ENCODE peak calls at places on chromosomes 2 and 18, in seven cellular contexts. One of them, this sample, is unnamed.

GRCh38 chr18:74040459-74041332 is 106.9 kb downstream of the FBXO15 start:
- DNase-seq in GM12892: peak
- DNase-seq in H1: no peak
- DNase-seq in SK-N-SH: peak
- DNase-seq in GM12878: no peak
- DNase-seq in K562: peak
- DNase-seq in HepG2: peak
- DNase-seq in this sample: peak

GRCh38 chr2:105746177-105747080 is 1.7 kb downstream of the NCK2 start:
- DNase-seq in HepG2: peak
- DNase-seq in H1: no peak
- DNase-seq in GM12892: peak
- DNase-seq in GM12878: peak
- DNase-seq in SK-N-SH: peak
- DNase-seq in K562: peak
- DNase-seq in this sample: peak

GRCh38 chr2:45909677-45910191 is 258.3 kb downstream of the PRKCE start:
- DNase-seq in GM12892: peak
- DNase-seq in HepG2: no peak
- DNase-seq in K562: no peak
- DNase-seq in SK-N-SH: no peak
- DNase-seq in GM12878: no peak
- DNase-seq in H1: no peak
- DNase-seq in this sample: peak

GRCh38 chr2:9707008-9707407 is 76.2 kb upstream of the YWHAQ start:
- DNase-seq in GM12892: no peak
- DNase-seq in H1: no peak
- DNase-seq in K562: no peak
- DNase-seq in SK-N-SH: no peak
- DNase-seq in GM12878: no peak
- DNase-seq in HepG2: peak
- DNase-seq in this sample: no peak

GRCh38 chr2:227942021-227942420 is 70.6 kb downstream of the DAW1 start:
- DNase-seq in GM12892: no peak
- DNase-seq in GM12878: no peak
- DNase-seq in H1: no peak
- DNase-seq in HepG2: no peak
- DNase-seq in SK-N-SH: no peak
- DNase-seq in K562: no peak
- DNase-seq in this sample: no peak

GRCh38 chr18:21191596-21192307 is 50.3 kb upstream of the GREB1L start:
- DNase-seq in K562: peak
- DNase-seq in HepG2: peak
- DNase-seq in GM12892: no peak
- DNase-seq in H1: peak
- DNase-seq in SK-N-SH: peak
- DNase-seq in GM12878: no peak
- DNase-seq in this sample: no peak

GRCh38 chr2:218875692-218876246 is 4.9 kb upstream of the WNT10A start:
- DNase-seq in SK-N-SH: no peak
- DNase-seq in GM12892: no peak
- DNase-seq in HepG2: no peak
- DNase-seq in GM12878: no peak
- DNase-seq in H1: no peak
- DNase-seq in K562: peak
- DNase-seq in this sample: no peak

GRCh38 chr2:131027566-131028528 is 65.4 kb downstream of the FAM168B start:
- DNase-seq in H1: no peak
- DNase-seq in GM12878: no peak
- DNase-seq in SK-N-SH: no peak
- DNase-seq in K562: no peak
- DNase-seq in GM12892: no peak
- DNase-seq in HepG2: no peak
- DNase-seq in this sample: no peak

GRCh38 chr2:48605482-48606175 is 12.0 kb upstream of the GTF2A1L start:
- DNase-seq in HepG2: no peak
- DNase-seq in H1: no peak
- DNase-seq in GM12892: no peak
- DNase-seq in K562: peak
- DNase-seq in SK-N-SH: no peak
- DNase-seq in GM12878: no peak
- DNase-seq in this sample: no peak

GRCh38 chr2:12536926-12537325 is 179.8 kb upstream of the TRIB2 start:
- DNase-seq in SK-N-SH: no peak
- DNase-seq in GM12878: no peak
- DNase-seq in H1: no peak
- DNase-seq in K562: no peak
- DNase-seq in GM12892: no peak
- DNase-seq in HepG2: no peak
- DNase-seq in this sample: no peak

GRCh38 chr2:28753043-28753683 is 1.5 kb downstream of the PPP1CB start:
- DNase-seq in GM12892: no peak
- DNase-seq in K562: peak
- DNase-seq in SK-N-SH: peak
- DNase-seq in H1: no peak
- DNase-seq in HepG2: peak
- DNase-seq in GM12878: no peak
- DNase-seq in this sample: no peak

GRCh38 chr2:32910883-32911598 is 35.7 kb upstream of the LTBP1 start:
- DNase-seq in HepG2: no peak
- DNase-seq in H1: no peak
- DNase-seq in SK-N-SH: no peak
- DNase-seq in K562: no peak
- DNase-seq in GM12892: no peak
- DNase-seq in GM12878: peak
- DNase-seq in this sample: no peak

GRCh38 chr2:239991689-239992314 is 33.3 kb downstream of the NDUFA10 start:
- DNase-seq in HepG2: peak
- DNase-seq in GM12878: no peak
- DNase-seq in SK-N-SH: peak
- DNase-seq in K562: peak
- DNase-seq in GM12892: no peak
- DNase-seq in H1: no peak
- DNase-seq in this sample: no peak

GRCh38 chr18:44911773-44912172 is 231.1 kb downstream of the SETBP1 start:
- DNase-seq in GM12878: no peak
- DNase-seq in H1: no peak
- DNase-seq in GM12892: no peak
- DNase-seq in SK-N-SH: no peak
- DNase-seq in HepG2: no peak
- DNase-seq in K562: no peak
- DNase-seq in this sample: no peak

GRCh38 chr2:201235865-201236811 is 24.2 kb upstream of the CASP8 start:
- DNase-seq in SK-N-SH: peak
- DNase-seq in GM12878: no peak
- DNase-seq in H1: no peak
- DNase-seq in HepG2: peak
- DNase-seq in K562: peak
- DNase-seq in GM12892: no peak
- DNase-seq in this sample: no peak

GRCh38 chr18:505483-506122 is 5.1 kb upstream of the COLEC12 start:
- DNase-seq in GM12878: peak
- DNase-seq in K562: no peak
- DNase-seq in H1: no peak
- DNase-seq in HepG2: no peak
- DNase-seq in SK-N-SH: no peak
- DNase-seq in GM12892: no peak
- DNase-seq in this sample: no peak

GRCh38 chr2:107303964-107304363 is 418.0 kb upstream of the ST6GAL2 start:
- DNase-seq in SK-N-SH: no peak
- DNase-seq in H1: no peak
- DNase-seq in K562: peak
- DNase-seq in GM12878: no peak
- DNase-seq in GM12892: no peak
- DNase-seq in HepG2: no peak
- DNase-seq in this sample: no peak

GRCh38 chr2:80370375-80371009 is 65.9 kb upstream of the LRRTM1 start:
- DNase-seq in SK-N-SH: no peak
- DNase-seq in H1: no peak
- DNase-seq in GM12878: no peak
- DNase-seq in GM12892: no peak
- DNase-seq in K562: peak
- DNase-seq in HepG2: no peak
- DNase-seq in this sample: no peak

GRCh38 chr2:160052524-160052923 is 9.9 kb downstream of the PLA2R1 start:
- DNase-seq in HepG2: no peak
- DNase-seq in H1: no peak
- DNase-seq in K562: no peak
- DNase-seq in GM12892: no peak
- DNase-seq in GM12878: no peak
- DNase-seq in SK-N-SH: no peak
- DNase-seq in this sample: no peak

GRCh38 chr2:3128786-3129185 is 248.8 kb downstream of the EIPR1 start:
- DNase-seq in K562: no peak
- DNase-seq in GM12892: no peak
- DNase-seq in H1: no peak
- DNase-seq in HepG2: no peak
- DNase-seq in GM12878: no peak
- DNase-seq in SK-N-SH: no peak
- DNase-seq in this sample: no peak

GRCh38 chr2:191328150-191328809 is 83.1 kb downstream of the MYO1B start:
- DNase-seq in H1: no peak
- DNase-seq in GM12892: no peak
- DNase-seq in GM12878: no peak
- DNase-seq in K562: no peak
- DNase-seq in SK-N-SH: peak
- DNase-seq in HepG2: peak
- DNase-seq in this sample: no peak

GRCh38 chr18:9950289-9951016 is 36.6 kb downstream of the VAPA start:
- DNase-seq in HepG2: no peak
- DNase-seq in H1: no peak
- DNase-seq in GM12878: no peak
- DNase-seq in SK-N-SH: no peak
- DNase-seq in GM12892: no peak
- DNase-seq in K562: peak
- DNase-seq in this sample: no peak

GRCh38 chr18:9949315-9949714 is 35.5 kb downstream of the VAPA start:
- DNase-seq in GM12878: no peak
- DNase-seq in HepG2: no peak
- DNase-seq in K562: no peak
- DNase-seq in H1: no peak
- DNase-seq in SK-N-SH: no peak
- DNase-seq in GM12892: no peak
- DNase-seq in this sample: no peak

GRCh38 chr18:9952633-9953416 is 39.0 kb downstream of the VAPA start:
- DNase-seq in GM12878: no peak
- DNase-seq in H1: no peak
- DNase-seq in GM12892: no peak
- DNase-seq in SK-N-SH: no peak
- DNase-seq in HepG2: no peak
- DNase-seq in K562: peak
- DNase-seq in this sample: no peak

GRCh38 chr18:9949861-9950260 is 36.0 kb downstream of the VAPA start:
- DNase-seq in GM12878: no peak
- DNase-seq in SK-N-SH: no peak
- DNase-seq in HepG2: peak
- DNase-seq in H1: no peak
- DNase-seq in K562: no peak
- DNase-seq in GM12892: no peak
- DNase-seq in this sample: no peak

GRCh38 chr18:9951022-9951859 is 37.4 kb downstream of the VAPA start:
- DNase-seq in H1: no peak
- DNase-seq in GM12892: no peak
- DNase-seq in SK-N-SH: peak
- DNase-seq in GM12878: no peak
- DNase-seq in K562: peak
- DNase-seq in HepG2: peak
- DNase-seq in this sample: no peak
- TF ChIP-seq TAF1 in H1: no peak
- TF ChIP-seq TAF1 in GM12892: no peak
- TF ChIP-seq TAF1 in SK-N-SH: no peak
- TF ChIP-seq TAF1 in GM12878: no peak
- TF ChIP-seq TAF1 in K562: no peak
- TF ChIP-seq TAF1 in HepG2: no peak
- TF ChIP-seq TAF1 in this sample: no peak

GRCh38 chr2:197248623-197249022 is 62.0 kb downstream of the ANKRD44 start:
- DNase-seq in SK-N-SH: no peak
- DNase-seq in HepG2: no peak
- DNase-seq in GM12892: no peak
- DNase-seq in H1: no peak
- DNase-seq in GM12878: no peak
- DNase-seq in K562: no peak
- DNase-seq in this sample: no peak

GRCh38 chr2:197249771-197250397 is 60.7 kb downstream of the ANKRD44 start:
- DNase-seq in GM12892: no peak
- DNase-seq in HepG2: no peak
- DNase-seq in H1: no peak
- DNase-seq in SK-N-SH: no peak
- DNase-seq in K562: no peak
- DNase-seq in GM12878: no peak
- DNase-seq in this sample: no peak

GRCh38 chr2:197254776-197255521 is 55.6 kb downstream of the ANKRD44 start:
- DNase-seq in HepG2: no peak
- DNase-seq in SK-N-SH: peak
- DNase-seq in GM12878: no peak
- DNase-seq in H1: no peak
- DNase-seq in K562: no peak
- DNase-seq in GM12892: no peak
- DNase-seq in this sample: no peak

GRCh38 chr2:197251163-197251562 is 59.4 kb downstream of the ANKRD44 start:
- DNase-seq in H1: no peak
- DNase-seq in HepG2: no peak
- DNase-seq in SK-N-SH: no peak
- DNase-seq in GM12892: no peak
- DNase-seq in GM12878: no peak
- DNase-seq in K562: no peak
- DNase-seq in this sample: no peak

GRCh38 chr2:197251576-197251975 is 59.0 kb downstream of the ANKRD44 start:
- DNase-seq in HepG2: no peak
- DNase-seq in GM12878: no peak
- DNase-seq in K562: no peak
- DNase-seq in GM12892: no peak
- DNase-seq in H1: no peak
- DNase-seq in SK-N-SH: no peak
- DNase-seq in this sample: no peak
- TF ChIP-seq TAF1 in HepG2: no peak
- TF ChIP-seq TAF1 in GM12878: no peak
- TF ChIP-seq TAF1 in K562: no peak
- TF ChIP-seq TAF1 in GM12892: no peak
- TF ChIP-seq TAF1 in H1: no peak
- TF ChIP-seq TAF1 in SK-N-SH: no peak
- TF ChIP-seq TAF1 in this sample: no peak

GRCh38 chr18:63161032-63161727 is 158.4 kb downstream of the BCL2 start:
- DNase-seq in K562: no peak
- DNase-seq in GM12892: no peak
- DNase-seq in H1: no peak
- DNase-seq in SK-N-SH: no peak
- DNase-seq in HepG2: no peak
- DNase-seq in GM12878: peak
- DNase-seq in this sample: no peak
- TF ChIP-seq TAF1 in K562: no peak
- TF ChIP-seq TAF1 in GM12892: no peak
- TF ChIP-seq TAF1 in H1: no peak
- TF ChIP-seq TAF1 in SK-N-SH: no peak
- TF ChIP-seq TAF1 in HepG2: no peak
- TF ChIP-seq TAF1 in GM12878: peak
- TF ChIP-seq TAF1 in this sample: no peak

DNA sequence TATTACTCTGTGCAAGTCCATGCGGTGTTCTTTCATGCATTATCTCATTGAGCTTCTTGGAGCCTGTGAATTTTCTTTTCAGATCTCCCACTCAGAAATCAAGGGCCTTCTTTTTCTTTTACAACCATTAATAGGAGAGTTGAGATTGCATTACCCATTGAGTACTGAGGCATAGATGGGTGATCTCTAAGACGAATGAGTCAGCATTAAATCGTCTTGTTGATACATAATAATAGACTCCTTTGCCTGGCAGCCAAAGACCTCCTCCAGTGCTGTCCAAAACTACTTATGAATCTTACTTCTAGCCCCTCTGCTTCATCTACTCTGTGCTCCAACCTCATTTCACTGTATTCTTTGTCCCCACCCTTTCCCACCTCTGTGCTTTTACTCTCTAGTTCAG is 180.5 kb downstream of the AGPS start:
- DNase-seq in SK-N-SH: no peak
- DNase-seq in GM12878: no peak
- DNase-seq in HepG2: no peak
- DNase-seq in K562: no peak
- DNase-seq in GM12892: no peak
- DNase-seq in H1: no peak
- DNase-seq in this sample: no peak
- TF ChIP-seq TAF1 in SK-N-SH: no peak
- TF ChIP-seq TAF1 in GM12878: no peak
- TF ChIP-seq TAF1 in HepG2: no peak
- TF ChIP-seq TAF1 in K562: no peak
- TF ChIP-seq TAF1 in GM12892: no peak
- TF ChIP-seq TAF1 in H1: no peak
- TF ChIP-seq TAF1 in this sample: no peak

This sample was measured in GM12891.